ENCODE peak calls at places on chromosomes 13 and 19, in six cellular contexts. One of them, this sample, is unnamed.

GRCh38 chr19:15810335-15810734 is 5.1 kb downstream of the OR10H1 start:
- DNase-seq in OCI-LY7: peak; percentile 54
- DNase-seq in tibial artery: no peak
- DNase-seq in GM20000: no peak
- DNase-seq in neural progenitor cell: no peak
- DNase-seq in brain microvascular endothelial cell: no peak
- DNase-seq in this sample: no peak

GRCh38 chr19:45824041-45824471 is 8.9 kb upstream of the RSPH6A start:
- DNase-seq in GM20000: no peak
- DNase-seq in OCI-LY7: no peak
- DNase-seq in neural progenitor cell: no peak
- DNase-seq in tibial artery: no peak
- DNase-seq in brain microvascular endothelial cell: no peak
- DNase-seq in this sample: no peak

GRCh38 chr19:16405797-16406196 is 66.0 kb downstream of the EPS15L1 start:
- DNase-seq in neural progenitor cell: no peak
- DNase-seq in OCI-LY7: no peak
- DNase-seq in GM20000: no peak
- DNase-seq in brain microvascular endothelial cell: no peak
- DNase-seq in tibial artery: no peak
- DNase-seq in this sample: no peak

GRCh38 chr19:45863840-45864628 is at the start of gene FOXA3:
- DNase-seq in tibial artery: no peak
- DNase-seq in GM20000: peak; percentile 95
- DNase-seq in neural progenitor cell: peak; percentile 88
- DNase-seq in brain microvascular endothelial cell: no peak
- DNase-seq in OCI-LY7: peak; percentile 64
- DNase-seq in this sample: peak; percentile 63

GRCh38 chr13:110529522-110530311 is 31.8 kb downstream of the RAB20 start:
- DNase-seq in GM20000: no peak
- DNase-seq in OCI-LY7: no peak
- DNase-seq in brain microvascular endothelial cell: no peak
- DNase-seq in tibial artery: no peak
- DNase-seq in neural progenitor cell: no peak
- DNase-seq in this sample: no peak

GRCh38 chr13:97798836-97799235 is 154.6 kb upstream of the IPO5 start:
- DNase-seq in GM20000: no peak
- DNase-seq in tibial artery: no peak
- DNase-seq in neural progenitor cell: no peak
- DNase-seq in OCI-LY7: no peak
- DNase-seq in brain microvascular endothelial cell: no peak
- DNase-seq in this sample: no peak

GRCh38 chr19:14146789-14147216 is 10.4 kb upstream of the ASF1B start:
- DNase-seq in neural progenitor cell: no peak
- DNase-seq in OCI-LY7: no peak
- DNase-seq in brain microvascular endothelial cell: peak; percentile 75
- DNase-seq in GM20000: no peak
- DNase-seq in tibial artery: no peak
- DNase-seq in this sample: no peak

GRCh38 chr19:15210323-15210774 is 9.6 kb upstream of the NOTCH3 start:
- DNase-seq in tibial artery: peak; percentile 90
- DNase-seq in neural progenitor cell: no peak
- DNase-seq in brain microvascular endothelial cell: peak; percentile 72
- DNase-seq in OCI-LY7: no peak
- DNase-seq in GM20000: no peak
- DNase-seq in this sample: no peak

GRCh38 chr19:18576383-18576782 is 4.7 kb downstream of the UBA52 start:
- DNase-seq in neural progenitor cell: no peak
- DNase-seq in tibial artery: no peak
- DNase-seq in GM20000: no peak
- DNase-seq in OCI-LY7: no peak
- DNase-seq in brain microvascular endothelial cell: no peak
- DNase-seq in this sample: no peak

GRCh38 chr13:73223372-73223781 is 164.6 kb downstream of the KLF5 start:
- DNase-seq in neural progenitor cell: no peak
- DNase-seq in tibial artery: no peak
- DNase-seq in brain microvascular endothelial cell: no peak
- DNase-seq in GM20000: peak; percentile 17
- DNase-seq in OCI-LY7: no peak
- DNase-seq in this sample: no peak

GRCh38 chr19:5006201-5006600 is 37.3 kb downstream of the KDM4B start:
- DNase-seq in GM20000: no peak
- DNase-seq in brain microvascular endothelial cell: no peak
- DNase-seq in neural progenitor cell: no peak
- DNase-seq in tibial artery: no peak
- DNase-seq in OCI-LY7: no peak
- DNase-seq in this sample: no peak

GRCh38 chr19:33705860-33706259 is 84.1 kb downstream of the CHST8 start:
- DNase-seq in GM20000: no peak
- DNase-seq in brain microvascular endothelial cell: no peak
- DNase-seq in tibial artery: no peak
- DNase-seq in OCI-LY7: no peak
- DNase-seq in neural progenitor cell: no peak
- DNase-seq in this sample: no peak

GRCh38 chr13:48532146-48532472 is 771 bp downstream of the RCBTB2 start:
- DNase-seq in neural progenitor cell: peak; percentile 63
- DNase-seq in brain microvascular endothelial cell: no peak
- DNase-seq in tibial artery: no peak
- DNase-seq in OCI-LY7: no peak
- DNase-seq in GM20000: no peak
- DNase-seq in this sample: no peak

GRCh38 chr19:53879145-53880037 is 2.6 kb upstream of the PRKCG start:
- DNase-seq in brain microvascular endothelial cell: peak; percentile 88
- DNase-seq in OCI-LY7: no peak
- DNase-seq in GM20000: peak; percentile 88
- DNase-seq in neural progenitor cell: peak; percentile 99
- DNase-seq in tibial artery: peak; percentile 93
- DNase-seq in this sample: peak; percentile 99
- TF ChIP-seq CTCF in brain microvascular endothelial cell: no peak
- TF ChIP-seq CTCF in OCI-LY7: no peak
- TF ChIP-seq CTCF in GM20000: no peak
- TF ChIP-seq CTCF in neural progenitor cell: no peak
- TF ChIP-seq CTCF in tibial artery: no peak
- TF ChIP-seq CTCF in this sample: no peak

GRCh38 chr13:50805805-50806204 is 37.7 kb downstream of the DLEU7 start:
- DNase-seq in brain microvascular endothelial cell: no peak
- DNase-seq in GM20000: no peak
- DNase-seq in tibial artery: no peak
- DNase-seq in OCI-LY7: peak; percentile 41
- DNase-seq in neural progenitor cell: peak; percentile 11
- DNase-seq in this sample: no peak
- TF ChIP-seq CTCF in brain microvascular endothelial cell: no peak
- TF ChIP-seq CTCF in GM20000: no peak
- TF ChIP-seq CTCF in tibial artery: no peak
- TF ChIP-seq CTCF in OCI-LY7: peak; percentile 63
- TF ChIP-seq CTCF in neural progenitor cell: peak; percentile 33
- TF ChIP-seq CTCF in this sample: no peak

GRCh38 chr13:62119739-62120700 is 704.4 kb upstream of the PCDH20 start:
- DNase-seq in GM20000: peak; percentile 13
- DNase-seq in OCI-LY7: peak; percentile 63
- DNase-seq in neural progenitor cell: peak; percentile 15
- DNase-seq in tibial artery: no peak
- DNase-seq in brain microvascular endothelial cell: no peak
- DNase-seq in this sample: no peak
- TF ChIP-seq CTCF in GM20000: no peak
- TF ChIP-seq CTCF in OCI-LY7: peak; percentile 90
- TF ChIP-seq CTCF in neural progenitor cell: peak; percentile 70
- TF ChIP-seq CTCF in tibial artery: no peak
- TF ChIP-seq CTCF in brain microvascular endothelial cell: peak; percentile 2
- TF ChIP-seq CTCF in this sample: no peak

GRCh38 chr13:81487151-81487550 is 1146.2 kb upstream of the SPRY2 start:
- DNase-seq in brain microvascular endothelial cell: peak; percentile 0
- DNase-seq in GM20000: no peak
- DNase-seq in tibial artery: no peak
- DNase-seq in OCI-LY7: no peak
- DNase-seq in neural progenitor cell: peak; percentile 76
- DNase-seq in this sample: peak; percentile 28
- TF ChIP-seq CTCF in brain microvascular endothelial cell: peak; percentile 35
- TF ChIP-seq CTCF in GM20000: peak; percentile 3
- TF ChIP-seq CTCF in tibial artery: no peak
- TF ChIP-seq CTCF in OCI-LY7: peak; percentile 39
- TF ChIP-seq CTCF in neural progenitor cell: peak; percentile 73
- TF ChIP-seq CTCF in this sample: peak; percentile 47

GRCh38 chr13:30017880-30018279 is 167.5 kb upstream of the UBL3 start:
- DNase-seq in GM20000: no peak
- DNase-seq in tibial artery: no peak
- DNase-seq in OCI-LY7: no peak
- DNase-seq in brain microvascular endothelial cell: no peak
- DNase-seq in neural progenitor cell: peak; percentile 65
- DNase-seq in this sample: no peak
- TF ChIP-seq CTCF in GM20000: no peak
- TF ChIP-seq CTCF in tibial artery: no peak
- TF ChIP-seq CTCF in OCI-LY7: no peak
- TF ChIP-seq CTCF in brain microvascular endothelial cell: peak; percentile 33
- TF ChIP-seq CTCF in neural progenitor cell: peak; percentile 21
- TF ChIP-seq CTCF in this sample: no peak

GRCh38 chr19:55068803-55069136 is 5.8 kb upstream of the RDH13 start:
- DNase-seq in OCI-LY7: no peak
- DNase-seq in GM20000: no peak
- DNase-seq in neural progenitor cell: no peak
- DNase-seq in tibial artery: no peak
- DNase-seq in brain microvascular endothelial cell: no peak
- DNase-seq in this sample: no peak

GRCh38 chr19:55070755-55071502 is 4.7 kb upstream of the EPS8L1 start:
- DNase-seq in brain microvascular endothelial cell: peak; percentile 39
- DNase-seq in GM20000: no peak
- DNase-seq in OCI-LY7: no peak
- DNase-seq in tibial artery: no peak
- DNase-seq in neural progenitor cell: no peak
- DNase-seq in this sample: no peak

GRCh38 chr19:55067869-55068268 is 4.9 kb upstream of the RDH13 start:
- DNase-seq in tibial artery: no peak
- DNase-seq in OCI-LY7: no peak
- DNase-seq in GM20000: no peak
- DNase-seq in neural progenitor cell: no peak
- DNase-seq in brain microvascular endothelial cell: no peak
- DNase-seq in this sample: no peak

GRCh38 chr19:55069859-55070225 is 5.8 kb upstream of the EPS8L1 start:
- DNase-seq in OCI-LY7: no peak
- DNase-seq in tibial artery: no peak
- DNase-seq in brain microvascular endothelial cell: no peak
- DNase-seq in neural progenitor cell: no peak
- DNase-seq in GM20000: no peak
- DNase-seq in this sample: no peak

GRCh38 chr19:55069137-55069858 is 6.3 kb upstream of the RDH13 start:
- DNase-seq in neural progenitor cell: peak; percentile 61
- DNase-seq in GM20000: peak; percentile 60
- DNase-seq in OCI-LY7: no peak
- DNase-seq in tibial artery: no peak
- DNase-seq in brain microvascular endothelial cell: no peak
- DNase-seq in this sample: peak; percentile 33
- TF ChIP-seq CTCF in neural progenitor cell: no peak
- TF ChIP-seq CTCF in GM20000: no peak
- TF ChIP-seq CTCF in OCI-LY7: no peak
- TF ChIP-seq CTCF in tibial artery: no peak
- TF ChIP-seq CTCF in brain microvascular endothelial cell: no peak
- TF ChIP-seq CTCF in this sample: no peak

This sample was measured in nephron progenitor cell.